ENCODE peak calls at places on chromosomes 16 and 17, in five cellular contexts. M, Y, B, L and D are unnamed samples.

GRCh38 chr16:11639925-11640899 is 28.0 kb upstream of the SNN start:
- DNase-seq in L (no peak), M (no peak), B (peak; percentile 79), Y (peak; percentile 97), D (no peak)

GRCh38 chr17:34248807-34249496 is 6.1 kb upstream of the CCL2 start:
- DNase-seq in M (no peak), B (no peak), Y (no peak), L (no peak), D (no peak)

GRCh38 chr17:20063665-20064648 is 54.8 kb downstream of the SPECC1 start:
- DNase-seq in Y (peak; percentile 88), L (peak; percentile 40), B (peak; percentile 45), M (no peak), D (no peak)

GRCh38 chr16:11669380-11670146 is 1.3 kb downstream of the SNN start:
- DNase-seq in Y (no peak), L (no peak), B (no peak), M (peak; percentile 62), D (peak; percentile 65)

GRCh38 chr16:86225905-86226371 is 284.4 kb upstream of the FOXF1 start:
- DNase-seq in B (peak; percentile 2), M (no peak), L (no peak), Y (peak; percentile 58), D (no peak)

GRCh38 chr16:30369091-30369937 is 980 bp downstream of the TBC1D10B start:
- DNase-seq in B (no peak), M (no peak), Y (no peak), L (no peak), D (no peak)

GRCh38 chr17:49456172-49456965 is 38.7 kb upstream of the NGFR start:
- DNase-seq in B (no peak), L (no peak), Y (peak; percentile 91), M (no peak), D (no peak)

GRCh38 chr17:4560837-4561241 is 462 bp upstream of the GGT6 start:
- DNase-seq in M (no peak), L (no peak), B (no peak), Y (no peak), D (no peak)

GRCh38 chr17:39593371-39593770 is 14.3 kb downstream of the NEUROD2 start:
- DNase-seq in Y (no peak), B (no peak), M (no peak), L (no peak), D (no peak)

GRCh38 chr16:69243479-69243878 is 56.5 kb downstream of the SNTB2 start:
- DNase-seq in M (no peak), L (no peak), Y (peak; percentile 85), B (no peak), D (no peak)

DNA sequence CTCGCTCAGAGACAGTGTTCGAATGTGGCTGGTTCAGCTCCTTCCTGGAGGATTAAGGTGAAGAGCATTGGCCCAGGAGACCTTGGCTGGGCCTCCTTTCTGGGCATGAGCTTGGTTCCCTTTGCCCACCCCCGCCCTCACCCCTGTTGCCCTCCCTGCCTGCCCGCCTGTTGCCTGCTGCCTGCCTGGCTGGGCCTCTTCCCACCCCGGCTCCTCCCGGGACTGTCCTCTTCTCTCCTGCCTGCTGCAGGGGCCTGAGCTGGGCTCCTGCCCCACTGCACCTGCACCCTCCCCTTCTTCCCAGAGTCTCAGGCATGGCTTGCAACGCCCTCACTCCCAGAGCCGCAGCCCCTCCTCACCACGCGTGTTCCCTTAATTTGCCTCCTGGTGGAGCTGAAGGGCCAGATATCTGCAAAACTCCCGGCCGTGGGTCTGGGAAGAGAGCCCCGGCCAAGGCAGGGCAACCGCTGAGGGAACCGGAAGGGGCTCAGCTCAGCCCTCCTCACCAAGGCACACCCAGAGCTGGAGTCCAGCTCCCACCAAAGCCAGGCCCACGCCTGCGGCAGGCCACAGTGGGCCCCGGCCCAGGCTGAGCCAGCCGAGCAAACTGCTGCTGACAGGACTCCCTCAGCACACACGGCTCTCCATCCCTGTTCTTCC is 31.2 kb downstream of the MNT start:
- DNase-seq in L (no peak), B (no peak), Y (no peak), M (no peak), D (no peak)
- TF ChIP-seq CTCF in L (no peak), B (no peak), Y (peak; percentile 9), M (no peak), D (no peak)

DNA sequence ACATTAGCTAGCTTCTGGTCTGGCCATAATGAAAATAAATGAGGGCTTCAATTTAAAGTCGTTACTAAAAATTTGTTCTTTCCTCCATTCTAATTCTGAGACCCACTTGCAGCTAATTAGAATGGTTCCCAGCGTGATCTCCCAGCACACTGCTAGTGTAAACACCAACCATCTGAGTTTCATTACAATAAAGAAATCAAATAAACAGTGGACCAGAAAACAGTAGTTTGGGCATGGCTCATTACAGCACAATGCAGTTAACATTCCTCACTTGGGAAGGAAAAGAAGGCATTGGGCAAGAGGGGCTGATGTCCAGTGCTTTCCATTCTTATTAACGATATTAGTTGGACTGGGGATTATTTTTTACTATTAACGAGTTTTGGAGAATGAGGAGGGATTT is 410.8 kb upstream of the SOX9 start:
- DNase-seq in Y (peak; percentile 27), B (no peak), M (no peak), L (no peak), D (no peak)
- TF ChIP-seq CTCF in Y (no peak), B (no peak), M (no peak), L (no peak), D (no peak)

GRCh38 chr17:81292450-81292849 is 2.7 kb downstream of the SLC38A10 start:
- DNase-seq in Y (no peak), L (no peak), M (no peak), B (no peak), D (no peak)

GRCh38 chr17:81295678-81296381 is 723 bp upstream of the SLC38A10 start:
- DNase-seq in M (peak; percentile 79), B (peak; percentile 76), L (no peak), Y (peak; percentile 59), D (peak; percentile 74)

GRCh38 chr17:81294512-81295030 is 536 bp downstream of the SLC38A10 start:
- DNase-seq in M (no peak), Y (peak; percentile 15), L (no peak), B (peak; percentile 51), D (no peak)

GRCh38 chr17:81298325-81298990 is 3.4 kb upstream of the SLC38A10 start:
- DNase-seq in Y (no peak), M (no peak), B (no peak), L (no peak), D (no peak)

DNA sequence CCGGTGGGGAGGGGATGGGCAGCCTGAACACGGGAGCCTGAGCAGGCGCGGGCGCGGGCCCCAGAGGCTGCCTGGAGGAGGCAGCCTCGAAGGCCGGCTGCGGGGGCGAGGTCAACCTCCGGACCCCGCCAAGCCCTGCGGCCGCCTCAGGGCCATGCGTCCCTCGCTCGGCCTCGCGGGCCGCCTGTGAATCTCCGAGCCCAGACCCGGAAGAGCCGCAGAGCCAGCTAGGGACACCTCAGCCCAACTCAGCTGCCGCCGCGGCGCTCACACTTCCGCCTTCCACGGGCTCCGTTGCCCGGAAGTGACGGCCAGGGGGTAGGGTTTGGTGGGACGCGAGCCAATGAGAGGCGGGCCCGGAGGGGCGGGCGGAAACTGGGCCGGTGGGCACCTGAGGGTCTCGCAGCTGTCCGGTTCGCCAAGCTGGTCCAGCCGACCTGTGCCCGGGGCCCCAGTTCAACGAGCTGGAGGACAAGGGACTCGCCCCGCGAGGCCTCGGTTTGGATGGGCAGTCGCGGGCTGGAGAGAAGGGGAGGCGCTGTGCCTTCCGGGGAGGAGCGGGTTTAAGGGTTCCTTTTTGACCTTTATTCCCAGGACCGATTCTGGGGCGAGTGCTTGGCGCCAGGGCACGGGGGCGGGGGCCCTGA is at the start of gene SLC38A10:
- DNase-seq in B (peak; percentile 93), Y (peak; percentile 78), M (peak; percentile 99), L (peak; percentile 65), D (peak; percentile 99)
- TF ChIP-seq CTCF in B (no peak), Y (peak; percentile 1), M (no peak), L (peak; percentile 6), D (no peak)

DNA sequence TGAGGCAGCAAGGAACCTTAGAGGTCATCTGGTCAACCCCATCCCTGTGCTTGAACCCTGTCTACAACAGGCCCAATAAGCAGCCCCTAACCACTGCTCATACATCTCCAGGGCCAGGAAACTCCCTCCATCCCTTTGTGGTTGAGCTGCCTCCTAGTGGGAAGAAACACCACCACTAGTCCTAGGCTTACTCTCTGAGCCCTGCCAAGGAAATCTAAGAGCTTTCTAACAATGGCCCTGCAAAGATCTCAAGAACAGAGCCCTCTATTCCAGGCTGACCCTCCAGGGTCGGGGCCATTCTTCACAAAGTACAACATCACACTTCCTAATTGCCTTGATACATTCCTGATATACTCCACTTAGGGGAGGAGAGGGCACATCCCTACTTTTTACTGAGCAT is 5.8 kb downstream of the ACLY start:
- DNase-seq in L (no peak), B (no peak), Y (no peak), M (no peak), D (no peak)
- TF ChIP-seq CTCF in L (no peak), B (no peak), Y (peak; percentile 32), M (no peak), D (no peak)

GRCh38 chr16:88068476-88069396 is 117.5 kb downstream of the BANP start:
- DNase-seq in Y (no peak), M (no peak), L (no peak), B (no peak), D (no peak)
- TF ChIP-seq CTCF in Y (no peak), M (no peak), L (peak; percentile 1), B (no peak), D (no peak)